ENCODE peak calls at places on chromosomes 12 and 14, in eight cellular contexts. S, O, D, T, C, G, A and Q are unnamed samples.

GRCh38 chr12:94616217-94616729 is 34.1 kb downstream of the TMCC3 start:
- DNase-seq in S (no peak), O (peak), D (peak), T (peak), C (no peak), G (peak), A (peak), Q (no peak)

GRCh38 chr12:79681008-79681590 is 9.7 kb downstream of the PAWR start:
- DNase-seq in S (no peak), O (no peak), D (peak), T (no peak), C (no peak), G (no peak), A (peak), Q (peak)

GRCh38 chr14:80316426-80316825 is 105.1 kb upstream of the DIO2 start:
- DNase-seq in S (no peak), O (no peak), D (no peak), T (no peak), C (no peak), G (no peak), A (peak), Q (no peak)

GRCh38 chr12:44287545-44287944 is 451.7 kb downstream of the TMEM117 start:
- DNase-seq in S (no peak), O (no peak), D (no peak), T (no peak), C (no peak), G (no peak), A (no peak), Q (no peak)

GRCh38 chr12:44873898-44874297 is 2.2 kb downstream of the NELL2 start:
- DNase-seq in S (no peak), O (no peak), D (peak), T (no peak), C (no peak), G (no peak), A (peak), Q (peak)

GRCh38 chr12:52518574-52519469 is 1.4 kb downstream of the KRT5 start:
- DNase-seq in S (no peak), O (no peak), D (no peak), T (no peak), C (no peak), G (peak), A (no peak), Q (no peak)

GRCh38 chr12:67750528-67751183 is 102.1 kb downstream of the DYRK2 start:
- DNase-seq in S (no peak), O (no peak), D (no peak), T (no peak), C (no peak), G (no peak), A (no peak), Q (no peak)

GRCh38 chr12:47990351-47991105 is 13.7 kb downstream of the COL2A1 start:
- DNase-seq in S (no peak), O (no peak), D (no peak), T (no peak), C (no peak), G (no peak), A (peak), Q (peak)

GRCh38 chr12:52692253-52692652 is 11.1 kb downstream of the KRT77 start:
- DNase-seq in S (no peak), O (peak), D (no peak), T (no peak), C (no peak), G (no peak), A (no peak), Q (no peak)

GRCh38 chr14:101512396-101512695 is 48.9 kb upstream of the DIO3 start:
- DNase-seq in S (no peak), O (no peak), D (no peak), T (no peak), C (no peak), G (no peak), A (no peak), Q (no peak)

GRCh38 chr12:52956987-52957386 is 8.1 kb downstream of the KRT18 start:
- DNase-seq in S (no peak), O (peak), D (no peak), T (no peak), C (no peak), G (no peak), A (no peak), Q (peak)

GRCh38 chr12:128570191-128571065 is 253.3 kb downstream of the SLC15A4 start:
- DNase-seq in S (no peak), O (no peak), D (no peak), T (no peak), C (no peak), G (peak), A (no peak), Q (peak)

GRCh38 chr14:79890527-79890926 is 320.8 kb downstream of the DIO2 start:
- DNase-seq in S (no peak), O (no peak), D (no peak), T (no peak), C (no peak), G (no peak), A (no peak), Q (peak)

GRCh38 chr14:85580536-85581165 is 50.7 kb downstream of the FLRT2 start:
- DNase-seq in S (no peak), O (no peak), D (no peak), T (no peak), C (no peak), G (no peak), A (peak), Q (no peak)

GRCh38 chr12:109586385-109587296 is 13.0 kb downstream of the MVK start:
- DNase-seq in S (no peak), O (peak), D (no peak), T (no peak), C (no peak), G (no peak), A (no peak), Q (peak)

GRCh38 chr12:57868870-57869609 is 22.5 kb upstream of the CTDSP2 start:
- DNase-seq in S (no peak), O (peak), D (no peak), T (peak), C (no peak), G (no peak), A (no peak), Q (no peak)
- H3K27ac ChIP-seq in S (no peak), O (no peak), D (no peak), T (peak), C (no peak), G (peak), A (no peak), Q (no peak)

DNA sequence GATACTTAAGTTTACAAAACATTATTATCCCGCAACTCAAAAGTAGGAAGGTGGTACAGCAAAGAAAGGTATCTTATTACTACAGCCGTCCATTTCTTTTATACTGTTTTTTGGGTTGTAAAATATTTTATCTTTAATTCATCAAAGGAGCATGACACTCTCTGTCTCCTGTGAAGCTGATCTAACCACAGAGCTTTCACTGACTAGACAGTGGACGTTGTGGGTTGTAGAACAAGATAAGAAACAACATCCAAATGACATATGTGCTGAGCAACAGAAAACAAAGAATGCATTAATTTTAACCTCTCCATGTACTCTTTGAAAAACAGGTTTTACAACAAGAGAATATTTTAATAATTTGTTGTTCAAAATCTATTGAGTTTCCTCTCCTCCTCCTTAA is 195.9 kb upstream of the FBXO33 start:
- DNase-seq in S (no peak), O (no peak), D (no peak), T (no peak), C (no peak), G (no peak), A (no peak), Q (no peak)
- H3K27ac ChIP-seq in S (no peak), O (no peak), D (no peak), T (no peak), C (no peak), G (no peak), A (no peak), Q (no peak)

DNA sequence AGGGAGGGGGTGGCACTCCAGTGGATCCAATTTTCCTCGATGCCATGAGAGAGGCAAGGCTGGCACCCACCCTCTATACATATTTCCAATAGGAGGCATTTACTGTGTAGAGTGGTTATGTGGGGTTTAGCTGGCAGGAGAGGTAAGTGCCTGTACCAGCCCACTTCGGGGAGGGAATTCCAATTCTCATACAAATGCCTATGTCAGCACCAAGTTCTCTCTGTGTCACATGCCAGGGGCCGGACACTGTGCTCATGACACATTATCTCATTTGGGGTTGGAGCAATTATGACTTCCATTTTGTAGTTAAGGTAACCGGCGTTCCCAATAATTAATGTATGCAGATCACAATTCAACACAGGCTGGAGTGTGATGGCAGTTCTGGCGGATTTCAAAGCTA is 284.3 kb downstream of the KSR2 start:
- DNase-seq in S (no peak), O (no peak), D (no peak), T (no peak), C (no peak), G (no peak), A (no peak), Q (no peak)
- H3K27ac ChIP-seq in S (no peak), O (no peak), D (peak), T (no peak), C (no peak), G (no peak), A (no peak), Q (no peak)

DNA sequence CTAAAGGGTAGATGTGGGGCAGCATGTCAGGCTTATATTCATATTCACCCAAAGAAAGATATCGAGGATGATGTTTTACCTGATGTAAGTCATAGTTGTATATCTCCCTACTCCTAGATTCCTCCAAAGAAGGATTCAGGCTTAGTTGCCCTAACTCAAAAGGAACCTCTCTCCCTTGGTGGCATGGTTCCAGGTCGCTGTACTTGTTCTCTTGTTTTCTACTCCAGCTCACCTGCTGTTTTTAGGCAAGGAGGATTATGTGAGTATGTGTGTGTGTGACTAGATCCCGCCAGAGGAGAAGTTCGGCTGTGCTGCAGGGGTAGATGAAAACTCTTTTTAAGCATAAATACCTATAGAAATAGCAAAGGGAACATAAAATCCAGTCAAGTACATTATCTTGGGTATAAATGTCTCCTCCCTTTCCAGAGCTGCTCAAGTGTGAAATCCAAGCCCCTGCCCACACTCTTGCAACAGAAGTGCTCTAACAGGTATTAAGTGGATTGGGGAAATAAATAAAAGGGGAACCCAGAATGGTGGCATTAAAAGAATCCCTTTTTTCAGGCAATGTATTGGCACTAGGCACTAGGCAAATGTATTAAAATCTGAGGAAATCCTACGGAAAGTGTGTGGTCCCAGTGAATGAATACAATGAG is 375.7 kb downstream of the ZFP36L1 start:
- DNase-seq in S (no peak), O (no peak), D (no peak), T (no peak), C (no peak), G (no peak), A (no peak), Q (no peak)
- H3K27ac ChIP-seq in S (peak), O (no peak), D (no peak), T (no peak), C (no peak), G (no peak), A (no peak), Q (no peak)

GRCh38 chr12:113802966-113803828 is 162.9 kb downstream of the RBM19 start:
- DNase-seq in S (no peak), O (no peak), D (no peak), T (no peak), C (no peak), G (no peak), A (no peak), Q (no peak)
- H3K27ac ChIP-seq in S (no peak), O (no peak), D (no peak), T (no peak), C (no peak), G (no peak), A (no peak), Q (no peak)

GRCh38 chr12:121582583-121583333 is 1.9 kb upstream of the KDM2B start:
- DNase-seq in S (no peak), O (peak), D (peak), T (no peak), C (no peak), G (no peak), A (peak), Q (no peak)
- H3K27ac ChIP-seq in S (peak), O (peak), D (no peak), T (peak), C (no peak), G (no peak), A (peak), Q (no peak)

GRCh38 chr12:563250-563781 is 99.9 kb downstream of the NINJ2 start:
- DNase-seq in S (no peak), O (no peak), D (no peak), T (no peak), C (no peak), G (no peak), A (no peak), Q (peak)
- H3K27ac ChIP-seq in S (no peak), O (no peak), D (no peak), T (no peak), C (no peak), G (peak), A (no peak), Q (peak)

GRCh38 chr12:63264629-63265028 is 113.6 kb upstream of the AVPR1A start:
- DNase-seq in S (no peak), O (no peak), D (no peak), T (no peak), C (no peak), G (no peak), A (no peak), Q (no peak)
- H3K27ac ChIP-seq in S (no peak), O (no peak), D (no peak), T (no peak), C (no peak), G (no peak), A (no peak), Q (no peak)

DNA sequence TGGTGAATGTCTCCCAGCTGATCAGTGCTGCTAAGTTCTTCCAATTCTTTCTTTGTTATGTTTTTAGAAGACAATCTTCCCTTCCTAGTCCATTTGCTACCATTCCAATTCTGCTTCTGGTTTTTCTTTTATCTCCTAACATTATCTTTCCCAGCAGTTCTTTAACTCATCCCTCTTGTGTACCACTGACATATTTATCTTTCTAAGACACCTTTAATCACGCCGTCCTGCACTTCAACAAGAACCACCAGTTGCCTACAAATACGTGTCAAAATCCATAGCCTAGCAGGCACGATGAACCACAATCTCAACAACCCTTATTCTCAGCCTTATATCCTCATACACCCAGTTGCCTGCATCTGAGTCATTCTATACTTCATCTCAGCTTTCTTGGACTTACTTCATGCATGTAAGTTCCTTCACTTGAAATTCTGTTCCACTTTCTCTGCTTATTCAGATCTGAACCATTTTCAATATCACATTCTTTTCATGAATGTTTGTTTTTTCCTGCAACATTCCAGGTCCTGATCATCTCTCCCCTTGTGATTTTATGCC is 16.4 kb upstream of the ST8SIA1 start:
- DNase-seq in S (no peak), O (no peak), D (no peak), T (no peak), C (no peak), G (no peak), A (no peak), Q (no peak)
- H3K27ac ChIP-seq in S (no peak), O (no peak), D (no peak), T (no peak), C (no peak), G (no peak), A (no peak), Q (no peak)